ENCODE peak calls at places on chromosome 7, in nine cellular contexts. One of them, this sample, is unnamed.

GRCh38 chr7:22488643-22489462 is 11.1 kb downstream of the STEAP1B start:
- DNase-seq in psoas muscle: peak
- DNase-seq in mucosa of descending colon: peak
- DNase-seq in mammary epithelial cell: peak
- DNase-seq in fibroblast of lung: peak
- DNase-seq in body of pancreas: peak
- DNase-seq in CD4-positive, alpha-beta T cell: peak
- DNase-seq in MM.1S: peak
- DNase-seq in cardiac fibroblast: peak
- DNase-seq in this sample: peak

GRCh38 chr7:156155988-156156733 is 343.9 kb upstream of the SHH start:
- DNase-seq in psoas muscle: no peak
- DNase-seq in mucosa of descending colon: no peak
- DNase-seq in mammary epithelial cell: no peak
- DNase-seq in fibroblast of lung: no peak
- DNase-seq in body of pancreas: no peak
- DNase-seq in CD4-positive, alpha-beta T cell: no peak
- DNase-seq in MM.1S: no peak
- DNase-seq in cardiac fibroblast: no peak
- DNase-seq in this sample: no peak

GRCh38 chr7:128266891-128267839 is 26.1 kb downstream of the LEP start:
- DNase-seq in psoas muscle: peak
- DNase-seq in mucosa of descending colon: peak
- DNase-seq in mammary epithelial cell: peak
- DNase-seq in fibroblast of lung: peak
- DNase-seq in body of pancreas: peak
- DNase-seq in CD4-positive, alpha-beta T cell: no peak
- DNase-seq in MM.1S: no peak
- DNase-seq in cardiac fibroblast: peak
- DNase-seq in this sample: no peak

GRCh38 chr7:135939-136338 is 56.4 kb upstream of the FAM20C start:
- DNase-seq in psoas muscle: no peak
- DNase-seq in mucosa of descending colon: no peak
- DNase-seq in mammary epithelial cell: no peak
- DNase-seq in fibroblast of lung: no peak
- DNase-seq in body of pancreas: no peak
- DNase-seq in CD4-positive, alpha-beta T cell: no peak
- DNase-seq in MM.1S: no peak
- DNase-seq in cardiac fibroblast: no peak
- DNase-seq in this sample: no peak

GRCh38 chr7:1659696-1660095 is 10.4 kb upstream of the ELFN1 start:
- DNase-seq in psoas muscle: no peak
- DNase-seq in mucosa of descending colon: no peak
- DNase-seq in mammary epithelial cell: no peak
- DNase-seq in fibroblast of lung: no peak
- DNase-seq in body of pancreas: no peak
- DNase-seq in CD4-positive, alpha-beta T cell: no peak
- DNase-seq in MM.1S: no peak
- DNase-seq in cardiac fibroblast: no peak
- DNase-seq in this sample: no peak

GRCh38 chr7:135929249-135929648 is 47.9 kb downstream of the MTPN start:
- DNase-seq in psoas muscle: no peak
- DNase-seq in mucosa of descending colon: no peak
- DNase-seq in mammary epithelial cell: no peak
- DNase-seq in fibroblast of lung: no peak
- DNase-seq in body of pancreas: no peak
- DNase-seq in CD4-positive, alpha-beta T cell: no peak
- DNase-seq in MM.1S: no peak
- DNase-seq in cardiac fibroblast: no peak
- DNase-seq in this sample: no peak

GRCh38 chr7:10860516-10860915 is 113.2 kb upstream of the PHF14 start:
- DNase-seq in psoas muscle: no peak
- DNase-seq in mucosa of descending colon: no peak
- DNase-seq in mammary epithelial cell: peak
- DNase-seq in fibroblast of lung: no peak
- DNase-seq in body of pancreas: no peak
- DNase-seq in CD4-positive, alpha-beta T cell: no peak
- DNase-seq in MM.1S: no peak
- DNase-seq in cardiac fibroblast: no peak
- DNase-seq in this sample: no peak

GRCh38 chr7:10210000-10210399 is 763.7 kb upstream of the PHF14 start:
- DNase-seq in psoas muscle: no peak
- DNase-seq in mucosa of descending colon: no peak
- DNase-seq in mammary epithelial cell: no peak
- DNase-seq in fibroblast of lung: no peak
- DNase-seq in body of pancreas: no peak
- DNase-seq in CD4-positive, alpha-beta T cell: no peak
- DNase-seq in MM.1S: no peak
- DNase-seq in cardiac fibroblast: no peak
- DNase-seq in this sample: no peak

GRCh38 chr7:42128703-42129102 is 108.3 kb downstream of the GLI3 start:
- DNase-seq in psoas muscle: no peak
- DNase-seq in mucosa of descending colon: no peak
- DNase-seq in mammary epithelial cell: no peak
- DNase-seq in fibroblast of lung: peak
- DNase-seq in body of pancreas: no peak
- DNase-seq in CD4-positive, alpha-beta T cell: no peak
- DNase-seq in MM.1S: no peak
- DNase-seq in cardiac fibroblast: peak
- DNase-seq in this sample: no peak
- TF ChIP-seq CTCF in psoas muscle: no peak
- TF ChIP-seq CTCF in mucosa of descending colon: no peak
- TF ChIP-seq CTCF in mammary epithelial cell: no peak
- TF ChIP-seq CTCF in fibroblast of lung: peak
- TF ChIP-seq CTCF in body of pancreas: no peak
- TF ChIP-seq CTCF in CD4-positive, alpha-beta T cell: no peak
- TF ChIP-seq CTCF in MM.1S: peak
- TF ChIP-seq CTCF in cardiac fibroblast: peak
- TF ChIP-seq CTCF in this sample: peak

GRCh38 chr7:43105521-43106120 is 6.8 kb upstream of the HECW1 start:
- DNase-seq in psoas muscle: no peak
- DNase-seq in mucosa of descending colon: no peak
- DNase-seq in mammary epithelial cell: no peak
- DNase-seq in fibroblast of lung: no peak
- DNase-seq in body of pancreas: no peak
- DNase-seq in CD4-positive, alpha-beta T cell: no peak
- DNase-seq in MM.1S: no peak
- DNase-seq in cardiac fibroblast: peak
- DNase-seq in this sample: no peak

GRCh38 chr7:43099750-43100149 is 12.7 kb upstream of the HECW1 start:
- DNase-seq in psoas muscle: no peak
- DNase-seq in mucosa of descending colon: no peak
- DNase-seq in mammary epithelial cell: no peak
- DNase-seq in fibroblast of lung: no peak
- DNase-seq in body of pancreas: no peak
- DNase-seq in CD4-positive, alpha-beta T cell: no peak
- DNase-seq in MM.1S: no peak
- DNase-seq in cardiac fibroblast: no peak
- DNase-seq in this sample: no peak

GRCh38 chr7:43110790-43111362 is 1.6 kb upstream of the HECW1 start:
- DNase-seq in psoas muscle: no peak
- DNase-seq in mucosa of descending colon: no peak
- DNase-seq in mammary epithelial cell: no peak
- DNase-seq in fibroblast of lung: no peak
- DNase-seq in body of pancreas: no peak
- DNase-seq in CD4-positive, alpha-beta T cell: no peak
- DNase-seq in MM.1S: peak
- DNase-seq in cardiac fibroblast: no peak
- DNase-seq in this sample: no peak

GRCh38 chr7:43108255-43109011 is 4.0 kb upstream of the HECW1 start:
- DNase-seq in psoas muscle: peak
- DNase-seq in mucosa of descending colon: peak
- DNase-seq in mammary epithelial cell: peak
- DNase-seq in fibroblast of lung: peak
- DNase-seq in body of pancreas: peak
- DNase-seq in CD4-positive, alpha-beta T cell: peak
- DNase-seq in MM.1S: peak
- DNase-seq in cardiac fibroblast: peak
- DNase-seq in this sample: peak

DNA sequence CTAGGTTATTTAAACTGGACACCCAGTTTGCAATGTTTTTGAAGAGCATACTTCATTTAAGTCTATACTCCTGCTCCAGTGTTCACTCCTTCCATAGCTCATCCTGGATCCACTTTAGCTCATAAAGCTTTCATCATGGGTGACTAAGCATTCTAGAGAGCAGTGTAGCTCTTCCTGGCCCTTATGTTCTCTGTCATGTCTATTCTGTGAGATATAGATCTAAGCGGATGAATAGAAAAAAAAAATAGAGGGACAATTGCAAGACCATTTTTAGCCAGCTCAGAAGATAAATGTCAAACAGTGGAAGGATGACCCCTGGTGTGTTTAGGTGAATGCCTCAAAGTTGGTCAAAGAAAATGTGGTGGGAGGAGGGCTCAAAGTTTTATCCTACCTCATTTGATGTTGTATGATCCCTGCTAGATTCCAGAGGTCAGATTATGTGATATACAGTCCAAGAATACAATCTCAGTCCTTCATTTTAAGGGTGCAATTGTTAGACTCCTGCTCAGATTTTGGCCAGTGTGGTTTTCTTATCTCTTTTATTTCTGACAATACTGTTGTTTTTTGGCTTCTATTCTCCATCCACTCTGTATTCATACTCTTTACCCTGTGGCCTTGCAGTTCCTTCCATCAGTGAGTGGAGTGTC is 7.5 kb upstream of the HECW1 start:
- DNase-seq in psoas muscle: no peak
- DNase-seq in mucosa of descending colon: no peak
- DNase-seq in mammary epithelial cell: no peak
- DNase-seq in fibroblast of lung: no peak
- DNase-seq in body of pancreas: no peak
- DNase-seq in CD4-positive, alpha-beta T cell: no peak
- DNase-seq in MM.1S: no peak
- DNase-seq in cardiac fibroblast: no peak
- DNase-seq in this sample: no peak
- TF ChIP-seq CTCF in psoas muscle: no peak
- TF ChIP-seq CTCF in mucosa of descending colon: no peak
- TF ChIP-seq CTCF in mammary epithelial cell: no peak
- TF ChIP-seq CTCF in fibroblast of lung: no peak
- TF ChIP-seq CTCF in body of pancreas: no peak
- TF ChIP-seq CTCF in CD4-positive, alpha-beta T cell: no peak
- TF ChIP-seq CTCF in MM.1S: no peak
- TF ChIP-seq CTCF in cardiac fibroblast: no peak
- TF ChIP-seq CTCF in this sample: no peak

GRCh38 chr7:86664486-86664885 is 20.8 kb downstream of the GRM3 start:
- DNase-seq in psoas muscle: no peak
- DNase-seq in mucosa of descending colon: no peak
- DNase-seq in mammary epithelial cell: no peak
- DNase-seq in fibroblast of lung: no peak
- DNase-seq in body of pancreas: no peak
- DNase-seq in CD4-positive, alpha-beta T cell: no peak
- DNase-seq in MM.1S: no peak
- DNase-seq in cardiac fibroblast: no peak
- DNase-seq in this sample: no peak

GRCh38 chr7:86668315-86668714 is 24.6 kb downstream of the GRM3 start:
- DNase-seq in psoas muscle: no peak
- DNase-seq in mucosa of descending colon: no peak
- DNase-seq in mammary epithelial cell: no peak
- DNase-seq in fibroblast of lung: no peak
- DNase-seq in body of pancreas: no peak
- DNase-seq in CD4-positive, alpha-beta T cell: no peak
- DNase-seq in MM.1S: no peak
- DNase-seq in cardiac fibroblast: no peak
- DNase-seq in this sample: no peak

GRCh38 chr7:86665669-86666068 is 22.0 kb downstream of the GRM3 start:
- DNase-seq in psoas muscle: no peak
- DNase-seq in mucosa of descending colon: no peak
- DNase-seq in mammary epithelial cell: no peak
- DNase-seq in fibroblast of lung: no peak
- DNase-seq in body of pancreas: no peak
- DNase-seq in CD4-positive, alpha-beta T cell: no peak
- DNase-seq in MM.1S: no peak
- DNase-seq in cardiac fibroblast: no peak
- DNase-seq in this sample: no peak

GRCh38 chr7:86664991-86665390 is 21.3 kb downstream of the GRM3 start:
- DNase-seq in psoas muscle: no peak
- DNase-seq in mucosa of descending colon: no peak
- DNase-seq in mammary epithelial cell: no peak
- DNase-seq in fibroblast of lung: no peak
- DNase-seq in body of pancreas: no peak
- DNase-seq in CD4-positive, alpha-beta T cell: no peak
- DNase-seq in MM.1S: no peak
- DNase-seq in cardiac fibroblast: no peak
- DNase-seq in this sample: no peak

GRCh38 chr7:86667732-86668131 is 24.0 kb downstream of the GRM3 start:
- DNase-seq in psoas muscle: no peak
- DNase-seq in mucosa of descending colon: no peak
- DNase-seq in mammary epithelial cell: no peak
- DNase-seq in fibroblast of lung: no peak
- DNase-seq in body of pancreas: peak
- DNase-seq in CD4-positive, alpha-beta T cell: no peak
- DNase-seq in MM.1S: peak
- DNase-seq in cardiac fibroblast: no peak
- DNase-seq in this sample: no peak
- TF ChIP-seq CTCF in psoas muscle: no peak
- TF ChIP-seq CTCF in mucosa of descending colon: no peak
- TF ChIP-seq CTCF in mammary epithelial cell: no peak
- TF ChIP-seq CTCF in fibroblast of lung: no peak
- TF ChIP-seq CTCF in body of pancreas: no peak
- TF ChIP-seq CTCF in CD4-positive, alpha-beta T cell: no peak
- TF ChIP-seq CTCF in MM.1S: peak
- TF ChIP-seq CTCF in cardiac fibroblast: no peak
- TF ChIP-seq CTCF in this sample: peak

GRCh38 chr7:100475549-100475948 is 3.5 kb downstream of the TSC22D4 start:
- DNase-seq in psoas muscle: no peak
- DNase-seq in mucosa of descending colon: no peak
- DNase-seq in mammary epithelial cell: no peak
- DNase-seq in fibroblast of lung: no peak
- DNase-seq in body of pancreas: no peak
- DNase-seq in CD4-positive, alpha-beta T cell: no peak
- DNase-seq in MM.1S: no peak
- DNase-seq in cardiac fibroblast: no peak
- DNase-seq in this sample: no peak

GRCh38 chr7:100476108-100476780 is 2.8 kb downstream of the TSC22D4 start:
- DNase-seq in psoas muscle: no peak
- DNase-seq in mucosa of descending colon: no peak
- DNase-seq in mammary epithelial cell: no peak
- DNase-seq in fibroblast of lung: no peak
- DNase-seq in body of pancreas: no peak
- DNase-seq in CD4-positive, alpha-beta T cell: no peak
- DNase-seq in MM.1S: no peak
- DNase-seq in cardiac fibroblast: no peak
- DNase-seq in this sample: no peak

GRCh38 chr7:100478966-100479660 is at the start of gene TSC22D4:
- DNase-seq in psoas muscle: peak
- DNase-seq in mucosa of descending colon: peak
- DNase-seq in mammary epithelial cell: peak
- DNase-seq in fibroblast of lung: peak
- DNase-seq in body of pancreas: peak
- DNase-seq in CD4-positive, alpha-beta T cell: peak
- DNase-seq in MM.1S: peak
- DNase-seq in cardiac fibroblast: peak
- DNase-seq in this sample: peak

GRCh38 chr7:100477871-100478248 is 1.2 kb downstream of the TSC22D4 start:
- DNase-seq in psoas muscle: no peak
- DNase-seq in mucosa of descending colon: no peak
- DNase-seq in mammary epithelial cell: no peak
- DNase-seq in fibroblast of lung: no peak
- DNase-seq in body of pancreas: no peak
- DNase-seq in CD4-positive, alpha-beta T cell: no peak
- DNase-seq in MM.1S: no peak
- DNase-seq in cardiac fibroblast: no peak
- DNase-seq in this sample: no peak

DNA sequence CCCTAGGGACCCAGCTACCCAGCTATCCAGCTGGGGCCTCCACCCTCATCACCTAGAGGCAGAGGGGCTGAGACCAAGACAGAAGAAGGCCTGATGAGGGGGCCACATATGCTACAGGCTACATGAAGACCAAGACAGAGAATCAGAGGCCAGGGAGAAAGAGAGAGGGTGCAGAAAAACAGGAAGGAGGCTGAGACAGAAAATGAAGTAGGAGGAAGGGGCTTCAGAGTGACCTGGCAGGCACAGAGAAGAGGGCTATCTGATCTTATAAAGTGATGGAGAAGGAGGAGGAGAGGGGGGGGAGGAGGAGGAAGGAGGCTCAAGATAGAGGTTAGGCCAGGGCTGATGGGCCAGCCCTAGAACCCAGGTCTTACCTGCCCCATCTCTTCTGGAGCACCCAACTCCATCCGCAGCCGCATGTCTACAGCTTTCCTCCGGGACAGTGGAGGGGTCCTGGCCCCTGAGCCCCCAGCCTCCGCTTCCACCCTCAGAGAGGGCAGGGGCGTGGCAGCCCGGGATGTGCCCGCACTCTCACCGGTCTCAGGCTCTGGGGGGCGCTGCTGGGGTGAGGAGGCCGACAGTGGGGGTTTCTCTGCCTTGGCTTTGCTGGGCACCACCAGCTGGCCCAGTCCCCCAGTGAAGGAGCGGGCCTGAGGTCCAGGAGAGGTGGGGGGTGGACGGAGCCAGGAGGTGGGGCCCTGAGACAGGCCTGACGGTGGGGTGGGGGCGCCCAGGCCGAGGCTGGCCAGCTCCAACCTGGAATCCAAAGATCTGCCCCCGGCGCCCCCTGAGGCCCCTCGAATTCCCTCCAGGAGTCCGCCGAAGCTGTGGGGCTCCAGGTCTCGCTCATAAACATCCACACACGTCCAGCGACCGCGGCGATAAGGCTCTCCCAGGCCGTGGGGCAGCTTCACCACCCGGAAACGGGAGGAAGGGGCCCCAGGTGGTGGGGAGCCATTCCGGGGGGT is 1.8 kb downstream of the TSC22D4 start:
- DNase-seq in psoas muscle: no peak
- DNase-seq in mucosa of descending colon: peak
- DNase-seq in mammary epithelial cell: no peak
- DNase-seq in fibroblast of lung: no peak
- DNase-seq in body of pancreas: no peak
- DNase-seq in CD4-positive, alpha-beta T cell: peak
- DNase-seq in MM.1S: no peak
- DNase-seq in cardiac fibroblast: no peak
- DNase-seq in this sample: no peak
- TF ChIP-seq CTCF in psoas muscle: no peak
- TF ChIP-seq CTCF in mucosa of descending colon: no peak
- TF ChIP-seq CTCF in mammary epithelial cell: no peak
- TF ChIP-seq CTCF in fibroblast of lung: peak
- TF ChIP-seq CTCF in body of pancreas: no peak
- TF ChIP-seq CTCF in CD4-positive, alpha-beta T cell: no peak
- TF ChIP-seq CTCF in MM.1S: peak
- TF ChIP-seq CTCF in cardiac fibroblast: peak
- TF ChIP-seq CTCF in this sample: peak